ENCODE peak calls at places on chromosome 4, in ten cellular contexts. R is fibroblast of pulmonary artery, D is activated T-cell treated with anti-CD3 and anti-CD28 coated beads for 48 hours, J is HFF-Myc, N is AG04449, L is M059J, S is posterior cingulate gyrus, H is psoas muscle, F is substantia nigra, K is DMS153. B is an unnamed sample.

GRCh38 chr4:121656269-121656641 is 40.5 kb downstream of the ANXA5 start:
- DNase-seq in D (peak), K (peak), J (peak), N (no peak), S (peak), R (peak), H (no peak), L (peak), F (no peak), B (peak)

GRCh38 chr4:159003420-159004253 is 99.2 kb upstream of the RAPGEF2 start:
- DNase-seq in L (peak), H (no peak), K (peak), N (no peak), S (no peak), J (no peak), D (no peak), F (no peak), R (peak), B (no peak)

GRCh38 chr4:29560452-29560851 is 1159.7 kb upstream of the PCDH7 start:
- DNase-seq in R (no peak), S (no peak), L (peak), J (no peak), N (no peak), F (no peak), D (no peak), H (no peak), K (no peak), B (no peak)

GRCh38 chr4:86401826-86402225 is 42.0 kb upstream of the MAPK10 start:
- DNase-seq in N (no peak), H (no peak), S (no peak), R (no peak), K (no peak), J (no peak), L (no peak), D (no peak), F (no peak), B (no peak)

GRCh38 chr4:47519239-47519883 is 34.3 kb downstream of the ATP10D start:
- DNase-seq in S (no peak), K (no peak), R (no peak), F (no peak), J (no peak), D (no peak), N (no peak), H (no peak), L (peak), B (no peak)

GRCh38 chr4:6250235-6250983 is 19.2 kb upstream of the WFS1 start:
- DNase-seq in F (no peak), R (peak), J (no peak), K (peak), D (no peak), H (no peak), L (peak), S (no peak), N (no peak), B (peak)

GRCh38 chr4:6705638-6706037 is 4.0 kb downstream of the MRFAP1L1 start:
- DNase-seq in L (no peak), N (no peak), D (no peak), S (no peak), R (no peak), J (no peak), H (no peak), K (no peak), F (no peak), B (no peak)

GRCh38 chr4:783133-783541 is 42.8 kb downstream of the CPLX1 start:
- DNase-seq in H (peak), D (no peak), K (no peak), F (no peak), J (no peak), R (no peak), N (no peak), L (no peak), S (no peak), B (no peak)

GRCh38 chr4:43457866-43458265 is 565.4 kb downstream of the GRXCR1 start:
- DNase-seq in R (no peak), F (no peak), D (no peak), N (peak), L (peak), S (no peak), J (no peak), H (no peak), K (no peak), B (no peak)

GRCh38 chr4:174358823-174359222 is 75.1 kb downstream of the CEP44 start:
- DNase-seq in J (peak), D (no peak), N (peak), F (no peak), L (peak), H (no peak), S (no peak), R (peak), K (no peak), B (no peak)

GRCh38 chr4:52954771-52955170 is 92.7 kb downstream of the RASL11B start:
- DNase-seq in L (no peak), N (no peak), R (no peak), D (no peak), S (no peak), H (no peak), K (no peak), F (no peak), J (no peak), B (no peak)

GRCh38 chr4:110622841-110623709 is at the start of gene PITX2:
- DNase-seq in H (peak), N (peak), L (no peak), J (peak), R (peak), S (no peak), D (peak), F (no peak), K (no peak), B (no peak)

GRCh38 chr4:948936-949300 is 16.7 kb downstream of the TMEM175 start:
- DNase-seq in N (no peak), D (no peak), S (no peak), L (no peak), H (peak), J (no peak), F (no peak), K (no peak), R (no peak), B (no peak)

GRCh38 chr4:10164877-10165283 is 48.3 kb upstream of the WDR1 start:
- DNase-seq in S (peak), R (peak), K (no peak), D (no peak), F (no peak), J (no peak), N (no peak), L (peak), H (no peak), B (peak)

GRCh38 chr4:21948347-21949072 is at the start of gene KCNIP4:
- DNase-seq in K (no peak), D (peak), F (no peak), S (peak), H (peak), L (peak), J (no peak), R (peak), N (no peak), B (no peak)

GRCh38 chr4:24849662-24850280 is 54.4 kb downstream of the SOD3 start:
- DNase-seq in K (no peak), R (no peak), L (no peak), N (no peak), H (no peak), J (no peak), S (no peak), F (no peak), D (no peak), B (no peak)

GRCh38 chr4:169485791-169486742 is 126.3 kb downstream of the NEK1 start:
- DNase-seq in L (peak), J (peak), N (no peak), F (no peak), K (peak), H (no peak), R (peak), S (peak), D (no peak), B (peak)

GRCh38 chr4:43277003-43277402 is 384.5 kb downstream of the GRXCR1 start:
- DNase-seq in F (no peak), N (peak), J (peak), H (no peak), R (peak), K (no peak), D (no peak), S (no peak), L (peak), B (no peak)

GRCh38 chr4:20839957-20840356 is 139.7 kb downstream of the PACRGL start:
- DNase-seq in H (no peak), S (no peak), K (no peak), J (peak), L (peak), D (no peak), N (peak), R (peak), F (no peak), B (no peak)

GRCh38 chr4:4430492-4431195 is 43.7 kb downstream of the NSG1 start:
- DNase-seq in F (no peak), H (no peak), L (peak), J (peak), S (peak), N (peak), K (no peak), D (peak), R (peak), B (peak)

GRCh38 chr4:91826186-91826585 is 477.6 kb upstream of the GRID2 start:
- DNase-seq in H (no peak), K (no peak), S (no peak), R (peak), D (no peak), L (peak), N (no peak), F (no peak), J (no peak), B (no peak)

GRCh38 chr4:182555997-182556418 is 312.8 kb downstream of the TENM3 start:
- DNase-seq in D (no peak), K (peak), N (peak), H (no peak), L (peak), J (peak), F (no peak), S (no peak), R (peak), B (peak)

GRCh38 chr4:109559625-109559982 is 442 bp upstream of the MCUB start:
- DNase-seq in F (no peak), D (no peak), L (no peak), J (no peak), N (no peak), K (no peak), S (no peak), H (peak), R (no peak), B (no peak)

GRCh38 chr4:142331646-142332045 is 514.5 kb downstream of the INPP4B start:
- DNase-seq in S (no peak), D (no peak), K (no peak), L (peak), F (no peak), H (no peak), J (no peak), R (no peak), N (peak), B (no peak)

GRCh38 chr4:42519803-42520417 is 122.6 kb downstream of the SHISA3 start:
- DNase-seq in S (peak), N (no peak), R (peak), F (no peak), L (peak), J (peak), H (no peak), K (no peak), D (peak), B (peak)

GRCh38 chr4:90318208-90318607 is 191.0 kb downstream of the CCSER1 start:
- DNase-seq in D (no peak), N (peak), K (no peak), L (peak), R (peak), J (peak), S (no peak), F (no peak), H (no peak), B (no peak)

GRCh38 chr4:76457885-76458284 is 22.9 kb downstream of the SHROOM3 start:
- DNase-seq in R (peak), D (no peak), K (no peak), J (no peak), L (peak), H (no peak), N (no peak), F (no peak), S (no peak), B (no peak)

GRCh38 chr4:19329631-19330030 is 922.1 kb upstream of the SLIT2 start:
- DNase-seq in H (no peak), L (peak), S (no peak), F (no peak), R (peak), K (no peak), N (no peak), J (peak), D (no peak), B (no peak)

GRCh38 chr4:139555705-139556070 is 331 bp downstream of the SETD7 start:
- DNase-seq in D (no peak), K (no peak), L (no peak), J (no peak), R (peak), S (peak), N (no peak), F (no peak), H (peak), B (peak)

GRCh38 chr4:81255524-81255923 is 40.5 kb upstream of the PRKG2 start:
- DNase-seq in N (peak), S (no peak), F (no peak), D (no peak), J (peak), L (peak), H (no peak), R (peak), K (no peak), B (no peak)

GRCh38 chr4:154491731-154492249 is at the start of gene DCHS2:
- DNase-seq in J (no peak), D (peak), F (no peak), R (no peak), S (peak), N (no peak), L (no peak), H (peak), K (no peak), B (no peak)

GRCh38 chr4:176223561-176223960 is 28.2 kb upstream of the SPATA4 start:
- DNase-seq in H (no peak), D (no peak), L (no peak), J (no peak), R (no peak), S (no peak), N (no peak), K (no peak), F (no peak), B (no peak)

GRCh38 chr4:80362578-80363181 is 27.1 kb downstream of the CFAP299 start:
- DNase-seq in J (no peak), K (peak), H (no peak), F (no peak), L (peak), N (no peak), S (peak), D (peak), R (peak), B (peak)

GRCh38 chr4:148238797-148239196 is 203.4 kb downstream of the NR3C2 start:
- DNase-seq in K (no peak), H (no peak), J (no peak), S (no peak), N (no peak), R (no peak), L (no peak), D (no peak), F (no peak), B (no peak)

GRCh38 chr4:180827610-180828009 is 1415.6 kb upstream of the TENM3 start:
- DNase-seq in F (no peak), R (peak), K (no peak), J (no peak), S (no peak), L (peak), D (no peak), H (no peak), N (no peak), B (no peak)

GRCh38 chr4:151296227-151296626 is 19.3 kb downstream of the PRSS48 start:
- DNase-seq in H (no peak), N (no peak), J (no peak), S (no peak), R (no peak), D (no peak), K (no peak), F (no peak), L (no peak), B (no peak)

GRCh38 chr4:18935956-18936355 is 914.4 kb upstream of the LCORL start:
- DNase-seq in R (peak), J (no peak), F (no peak), D (no peak), K (no peak), N (no peak), S (no peak), L (no peak), H (no peak), B (no peak)

GRCh38 chr4:123350191-123350544 is 46.4 kb upstream of the SPRY1 start:
- DNase-seq in K (peak), D (no peak), R (peak), F (no peak), S (no peak), H (no peak), N (no peak), L (no peak), J (no peak), B (no peak)

B was measured in midbrain.